ENCODE peak calls at places on chromosomes 2 and 18, in seven cellular contexts. X, H, K, F, Y, Z and G are unnamed samples.

GRCh38 chr2:193627187-193627917 is 1432.6 kb upstream of the TMEFF2 start:
- DNase-seq in X (no peak), H (peak), K (no peak), F (no peak), Y (no peak), Z (no peak), G (no peak)

GRCh38 chr2:206955253-206955652 is 15.9 kb downstream of the CPO start:
- DNase-seq in X (no peak), H (no peak), K (no peak), F (no peak), Y (no peak), Z (no peak), G (no peak)

GRCh38 chr18:31719363-31720006 is 35.1 kb upstream of the B4GALT6 start:
- DNase-seq in X (no peak), H (no peak), K (no peak), F (no peak), Y (no peak), Z (no peak), G (no peak)

GRCh38 chr2:67880291-67880761 is 182.5 kb downstream of the C1D start:
- DNase-seq in X (no peak), H (no peak), K (no peak), F (no peak), Y (no peak), Z (peak), G (no peak)

GRCh38 chr2:24923106-24923505 is 3.1 kb upstream of the ADCY3 start:
- DNase-seq in X (no peak), H (no peak), K (no peak), F (no peak), Y (peak), Z (no peak), G (no peak)

GRCh38 chr2:10375570-10376266 is 72.4 kb downstream of the ODC1 start:
- DNase-seq in X (no peak), H (no peak), K (no peak), F (no peak), Y (no peak), Z (no peak), G (no peak)

GRCh38 chr18:8188196-8188595 is 421.0 kb upstream of the RAB12 start:
- DNase-seq in X (no peak), H (no peak), K (no peak), F (no peak), Y (no peak), Z (no peak), G (no peak)

GRCh38 chr2:2570360-2570759 is 239.3 kb upstream of the MYT1L start:
- DNase-seq in X (no peak), H (no peak), K (no peak), F (no peak), Y (no peak), Z (no peak), G (no peak)

GRCh38 chr2:10201201-10201600 is 78.7 kb downstream of the RRM2 start:
- DNase-seq in X (no peak), H (no peak), K (no peak), F (peak), Y (no peak), Z (no peak), G (no peak)

GRCh38 chr2:110807520-110807919 is 75.1 kb downstream of the ACOXL start:
- DNase-seq in X (no peak), H (no peak), K (no peak), F (no peak), Y (no peak), Z (no peak), G (no peak)

GRCh38 chr2:80007722-80008503 is 296.6 kb downstream of the LRRTM1 start:
- DNase-seq in X (no peak), H (no peak), K (no peak), F (no peak), Y (no peak), Z (no peak), G (no peak)

GRCh38 chr2:64295326-64296149 is 151.3 kb upstream of the PELI1 start:
- DNase-seq in X (no peak), H (no peak), K (no peak), F (no peak), Y (no peak), Z (no peak), G (no peak)

GRCh38 chr2:226705965-226706364 is 93.7 kb downstream of the IRS1 start:
- DNase-seq in X (no peak), H (no peak), K (no peak), F (no peak), Y (no peak), Z (no peak), G (no peak)

GRCh38 chr18:12886498-12887126 is 2.6 kb upstream of the PTPN2 start:
- DNase-seq in X (no peak), H (no peak), K (no peak), F (peak), Y (no peak), Z (peak), G (no peak)

GRCh38 chr18:37577051-37577611 is 11.5 kb upstream of the CELF4 start:
- DNase-seq in X (no peak), H (no peak), K (no peak), F (no peak), Y (no peak), Z (no peak), G (no peak)

GRCh38 chr2:68767996-68768395 is 33.4 kb downstream of the ARHGAP25 start:
- DNase-seq in X (no peak), H (no peak), K (no peak), F (no peak), Y (no peak), Z (no peak), G (no peak)

GRCh38 chr2:149038442-149039212 is at the start of gene LYPD6B:
- DNase-seq in X (peak), H (peak), K (peak), F (no peak), Y (no peak), Z (peak), G (no peak)

GRCh38 chr2:230564805-230565779 is 147.6 kb upstream of the CAB39 start:
- DNase-seq in X (no peak), H (no peak), K (no peak), F (no peak), Y (no peak), Z (no peak), G (no peak)

GRCh38 chr2:95053543-95053942 is 28.0 kb downstream of the MAL start:
- DNase-seq in X (no peak), H (no peak), K (no peak), F (peak), Y (peak), Z (no peak), G (no peak)

GRCh38 chr2:119723784-119724467 is 35.8 kb upstream of the PTPN4 start:
- DNase-seq in X (no peak), H (no peak), K (no peak), F (peak), Y (no peak), Z (no peak), G (no peak)

GRCh38 chr2:65277791-65278449 is 50.3 kb downstream of the ACTR2 start:
- DNase-seq in X (no peak), H (no peak), K (no peak), F (no peak), Y (no peak), Z (no peak), G (no peak)

GRCh38 chr18:7172611-7173010 is 55.0 kb upstream of the LAMA1 start:
- DNase-seq in X (no peak), H (no peak), K (no peak), F (no peak), Y (no peak), Z (no peak), G (no peak)

GRCh38 chr18:7173216-7173615 is 55.6 kb upstream of the LAMA1 start:
- DNase-seq in X (no peak), H (no peak), K (no peak), F (no peak), Y (no peak), Z (no peak), G (no peak)

GRCh38 chr18:7170292-7170691 is 52.7 kb upstream of the LAMA1 start:
- DNase-seq in X (no peak), H (no peak), K (no peak), F (no peak), Y (no peak), Z (no peak), G (no peak)

GRCh38 chr18:7177131-7177744 is 53.7 kb upstream of the LRRC30 start:
- DNase-seq in X (no peak), H (no peak), K (peak), F (peak), Y (peak), Z (peak), G (peak)

DNA sequence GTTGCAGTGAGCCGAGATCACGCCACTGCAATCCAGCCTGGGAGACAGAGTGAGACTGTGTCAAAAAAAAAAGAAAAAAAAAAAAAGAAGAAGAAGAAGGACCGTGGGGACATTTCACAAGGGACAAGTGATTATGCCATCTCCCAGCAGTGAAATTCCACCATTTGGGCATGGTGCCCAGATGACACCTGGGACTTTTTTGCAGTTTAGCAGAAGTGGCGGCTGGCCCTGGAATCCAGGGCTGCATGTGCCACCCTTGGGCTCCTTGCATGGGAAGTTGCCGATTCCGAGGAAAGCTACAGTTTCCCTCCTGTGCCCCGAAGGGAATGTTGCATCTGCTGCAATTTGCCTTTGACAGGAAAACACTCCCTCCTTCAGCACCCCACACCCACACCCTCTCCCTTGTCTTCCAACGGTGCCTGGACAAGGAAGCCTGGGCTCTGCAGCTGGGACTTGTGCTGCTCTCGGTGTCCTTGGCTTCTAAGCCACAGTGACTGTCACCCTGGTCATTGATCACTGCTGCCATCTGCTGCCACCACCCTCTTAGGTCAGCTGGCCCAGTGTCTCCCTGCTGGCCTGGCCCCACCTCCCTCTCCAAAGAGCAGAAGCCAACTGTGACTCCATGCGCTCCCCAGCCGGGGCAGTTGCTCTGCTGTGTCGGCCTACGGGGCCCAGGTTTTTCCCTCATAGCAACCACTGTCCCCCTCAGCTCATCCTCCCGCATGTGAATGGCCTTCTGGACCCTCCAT is 56.4 kb upstream of the LRRC30 start:
- DNase-seq in X (no peak), H (no peak), K (no peak), F (peak), Y (no peak), Z (peak), G (no peak)
- H3K27ac ChIP-seq in X (no peak), H (no peak), K (no peak), F (no peak), Y (no peak), Z (no peak), G (no peak)

DNA sequence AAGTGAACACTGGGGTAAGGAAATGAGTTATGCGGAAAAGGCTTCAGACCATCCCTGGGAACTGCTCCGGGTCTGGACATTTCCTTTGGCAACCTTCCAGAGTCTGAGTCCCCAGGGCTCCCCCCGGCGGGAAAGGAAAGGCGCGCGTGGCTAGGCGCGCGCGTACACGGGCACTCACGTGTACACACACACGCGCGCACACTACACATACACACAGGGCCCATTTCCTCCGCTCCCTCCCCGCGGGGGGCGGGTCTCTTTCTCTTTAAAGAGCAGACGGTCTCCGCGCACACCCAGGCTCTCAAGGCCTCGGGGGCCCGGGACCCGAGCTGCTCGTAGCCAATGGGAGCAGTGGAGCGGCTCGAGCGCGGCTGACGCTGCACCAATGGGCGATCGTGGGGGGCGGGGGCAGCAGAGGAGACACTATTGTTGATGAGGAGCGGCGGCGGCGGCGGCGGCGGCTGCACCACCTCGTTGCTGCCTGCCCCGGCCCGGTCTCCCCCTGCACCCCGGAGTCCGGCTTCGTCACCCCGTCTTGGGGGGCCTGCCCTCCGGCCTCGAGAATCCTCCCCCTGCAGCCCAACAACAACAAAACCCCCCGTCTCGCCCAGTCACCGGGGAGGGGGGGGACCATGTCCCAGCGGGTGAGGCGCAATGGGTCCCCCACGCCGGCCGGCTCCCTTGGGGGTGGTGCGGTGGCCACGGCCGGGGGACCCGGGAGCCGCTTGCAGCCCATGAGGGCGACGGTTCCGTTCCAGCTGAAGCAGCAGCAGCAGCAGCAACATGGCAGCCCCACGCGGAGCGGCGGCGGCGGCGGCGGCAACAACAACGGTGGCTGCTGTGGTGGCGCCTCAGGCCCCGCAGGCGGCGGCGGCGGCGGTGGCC is at the start of gene FAM117B:
- DNase-seq in X (peak), H (peak), K (peak), F (peak), Y (peak), Z (peak), G (peak)
- TF ChIP-seq EP300 in X (no peak), H (no peak), K (no peak), F (peak), Y (peak), Z (no peak), G (no peak)

GRCh38 chr2:28606986-28607441 is 111.2 kb downstream of the PLB1 start:
- DNase-seq in X (no peak), H (no peak), K (peak), F (no peak), Y (peak), Z (no peak), G (no peak)
- TF ChIP-seq CTCF in X (no peak), H (no peak), K (peak), F (peak), Y (no peak), Z (no peak), G (no peak)

GRCh38 chr2:130883520-130883919 is 46.8 kb downstream of the ARHGEF4 start:
- DNase-seq in X (no peak), H (no peak), K (no peak), F (no peak), Y (no peak), Z (peak), G (no peak)
- H3K27ac ChIP-seq in X (no peak), H (no peak), K (no peak), F (no peak), Y (no peak), Z (no peak), G (no peak)

GRCh38 chr18:62846334-62846733 is 131.0 kb downstream of the PHLPP1 start:
- DNase-seq in X (no peak), H (no peak), K (no peak), F (no peak), Y (no peak), Z (no peak), G (no peak)

GRCh38 chr18:62847081-62847480 is 131.7 kb downstream of the PHLPP1 start:
- DNase-seq in X (no peak), H (no peak), K (no peak), F (no peak), Y (no peak), Z (no peak), G (no peak)

GRCh38 chr18:62852851-62853250 is 137.5 kb downstream of the PHLPP1 start:
- DNase-seq in X (no peak), H (no peak), K (no peak), F (no peak), Y (no peak), Z (no peak), G (no peak)

GRCh38 chr18:62848946-62849345 is 133.6 kb downstream of the PHLPP1 start:
- DNase-seq in X (no peak), H (no peak), K (no peak), F (no peak), Y (no peak), Z (no peak), G (no peak)

DNA sequence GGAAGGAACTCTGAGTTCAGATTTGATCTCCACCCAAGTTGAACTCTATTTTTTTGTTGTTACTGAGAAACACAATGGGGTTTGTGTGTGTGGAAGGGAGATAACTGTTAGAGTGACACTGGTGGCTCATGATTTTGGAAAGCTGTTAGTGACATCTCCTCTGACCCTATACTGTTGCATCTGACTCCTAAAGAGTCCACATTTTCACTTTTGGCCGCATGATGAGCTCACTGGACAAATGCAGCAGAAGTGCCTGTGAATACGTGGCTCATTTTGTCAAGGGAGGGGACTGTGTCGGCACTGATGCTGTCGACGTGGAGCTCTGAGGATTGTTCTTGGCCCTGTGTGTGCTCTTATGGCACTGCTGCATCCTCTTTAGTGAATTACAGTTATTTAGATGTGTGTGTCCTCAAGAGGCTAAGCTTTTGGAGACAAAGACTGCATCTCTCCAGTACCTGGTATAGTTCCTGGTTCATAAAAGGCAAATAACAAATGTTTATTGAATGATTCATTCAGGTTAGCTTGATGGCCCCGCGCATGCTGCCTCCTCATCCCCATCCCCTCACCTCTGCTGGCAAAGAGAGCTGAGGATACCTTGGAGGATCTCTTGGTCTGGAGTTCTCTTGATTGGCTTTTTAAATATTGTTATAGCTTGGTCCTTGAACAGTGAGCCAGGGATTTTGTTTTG is 135.4 kb downstream of the PHLPP1 start:
- DNase-seq in X (no peak), H (no peak), K (no peak), F (no peak), Y (no peak), Z (no peak), G (no peak)
- TF ChIP-seq EP300 in X (no peak), H (no peak), K (no peak), F (no peak), Y (no peak), Z (no peak), G (no peak)